ENCODE peak calls at places on chromosome 22, in four cellular contexts. One of them, this sample, is unnamed.

GRCh38 chr22:22216450-22216959 is 28.1 kb upstream of the VPREB1 start:
- DNase-seq in GM12878: no peak
- DNase-seq in HepG2: no peak
- DNase-seq in SK-N-SH: no peak
- DNase-seq in this sample: peak; percentile 49

GRCh38 chr22:22702159-22702873 is 57.9 kb downstream of the GGTLC2 start:
- DNase-seq in SK-N-SH: no peak
- DNase-seq in GM12878: no peak
- DNase-seq in HepG2: no peak
- DNase-seq in this sample: no peak

GRCh38 chr22:23281406-23282088 is 101.2 kb downstream of the BCR start:
- DNase-seq in GM12878: peak; percentile 25
- DNase-seq in SK-N-SH: peak; percentile 93
- DNase-seq in HepG2: peak; percentile 66
- DNase-seq in this sample: peak; percentile 100

GRCh38 chr22:21735198-21736083 is at the start of gene YPEL1:
- DNase-seq in SK-N-SH: peak; percentile 100
- DNase-seq in HepG2: peak; percentile 76
- DNase-seq in GM12878: peak; percentile 45
- DNase-seq in this sample: peak; percentile 100

GRCh38 chr22:38710866-38711265 is 5.1 kb downstream of the GTPBP1 start:
- DNase-seq in SK-N-SH: no peak
- DNase-seq in HepG2: no peak
- DNase-seq in GM12878: no peak
- DNase-seq in this sample: no peak

GRCh38 chr22:34976474-34976873 is 89.5 kb upstream of the ISX start:
- DNase-seq in SK-N-SH: no peak
- DNase-seq in GM12878: no peak
- DNase-seq in HepG2: no peak
- DNase-seq in this sample: peak; percentile 7

GRCh38 chr22:47586038-47586437 is 823.6 kb downstream of the TBC1D22A start:
- DNase-seq in HepG2: no peak
- DNase-seq in GM12878: no peak
- DNase-seq in SK-N-SH: no peak
- DNase-seq in this sample: no peak

GRCh38 chr22:49093192-49093880 is 734.3 kb downstream of the BRD1 start:
- DNase-seq in GM12878: no peak
- DNase-seq in HepG2: no peak
- DNase-seq in SK-N-SH: no peak
- DNase-seq in this sample: no peak

GRCh38 chr22:32870474-32870873 is 69.0 kb downstream of the TIMP3 start:
- DNase-seq in SK-N-SH: no peak
- DNase-seq in HepG2: no peak
- DNase-seq in GM12878: no peak
- DNase-seq in this sample: no peak

GRCh38 chr22:35480627-35481565 is 59.7 kb upstream of the RASD2 start:
- DNase-seq in SK-N-SH: no peak
- DNase-seq in HepG2: no peak
- DNase-seq in GM12878: no peak
- DNase-seq in this sample: no peak

GRCh38 chr22:38398609-38399401 is 56.2 kb downstream of the KCNJ4 start:
- DNase-seq in GM12878: no peak
- DNase-seq in HepG2: peak; percentile 59
- DNase-seq in SK-N-SH: peak; percentile 87
- DNase-seq in this sample: peak; percentile 88

GRCh38 chr22:21697866-21698265 is 32.1 kb downstream of the PPIL2 start:
- DNase-seq in SK-N-SH: no peak
- DNase-seq in GM12878: no peak
- DNase-seq in HepG2: no peak
- DNase-seq in this sample: peak; percentile 51

GRCh38 chr22:39309364-39309861 is 10.0 kb downstream of the RPL3 start:
- DNase-seq in HepG2: no peak
- DNase-seq in SK-N-SH: no peak
- DNase-seq in GM12878: no peak
- DNase-seq in this sample: no peak

GRCh38 chr22:49825436-49825835 is 2.2 kb downstream of the BRD1 start:
- DNase-seq in GM12878: no peak
- DNase-seq in SK-N-SH: no peak
- DNase-seq in HepG2: peak; percentile 34
- DNase-seq in this sample: no peak

GRCh38 chr22:35627267-35628041 is 10.3 kb upstream of the MB start:
- DNase-seq in GM12878: no peak
- DNase-seq in HepG2: peak; percentile 64
- DNase-seq in SK-N-SH: peak; percentile 68
- DNase-seq in this sample: no peak

GRCh38 chr22:45091254-45091854 is 72.4 kb upstream of the NUP50 start:
- DNase-seq in HepG2: no peak
- DNase-seq in GM12878: no peak
- DNase-seq in SK-N-SH: no peak
- DNase-seq in this sample: no peak

GRCh38 chr22:45083659-45084305 is 74.0 kb upstream of the PHF21B start:
- DNase-seq in HepG2: no peak
- DNase-seq in GM12878: no peak
- DNase-seq in SK-N-SH: no peak
- DNase-seq in this sample: no peak

GRCh38 chr22:45084400-45084920 is 74.7 kb upstream of the PHF21B start:
- DNase-seq in GM12878: no peak
- DNase-seq in HepG2: no peak
- DNase-seq in SK-N-SH: no peak
- DNase-seq in this sample: no peak

GRCh38 chr22:45090364-45090960 is 73.3 kb upstream of the NUP50 start:
- DNase-seq in GM12878: no peak
- DNase-seq in HepG2: peak; percentile 26
- DNase-seq in SK-N-SH: no peak
- DNase-seq in this sample: no peak

DNA sequence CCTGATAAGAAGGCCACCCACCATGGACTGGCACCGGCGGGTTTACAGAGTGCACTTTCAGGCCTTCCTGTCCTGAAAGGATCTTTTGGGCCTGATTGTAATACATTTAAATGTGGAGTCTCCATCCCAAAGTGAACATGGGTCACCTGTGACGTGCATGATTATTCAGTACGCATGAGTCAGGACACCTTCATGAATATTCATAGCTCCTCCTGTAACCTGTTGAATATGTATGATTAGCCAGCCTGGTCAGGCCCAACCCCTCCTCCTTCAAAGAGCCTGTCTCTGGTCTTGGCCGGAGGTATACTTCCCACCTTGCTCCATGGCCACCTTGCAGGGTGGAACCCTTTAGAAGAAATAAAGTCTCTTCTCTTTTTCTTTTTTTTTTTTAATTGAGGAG is 75.9 kb upstream of the NUP50 start:
- DNase-seq in GM12878: no peak
- DNase-seq in SK-N-SH: no peak
- DNase-seq in HepG2: no peak
- DNase-seq in this sample: peak; percentile 14
- TF ChIP-seq NFIC in GM12878: no peak
- TF ChIP-seq NFIC in SK-N-SH: no peak
- TF ChIP-seq NFIC in HepG2: no peak
- TF ChIP-seq NFIC in this sample: no peak

DNA sequence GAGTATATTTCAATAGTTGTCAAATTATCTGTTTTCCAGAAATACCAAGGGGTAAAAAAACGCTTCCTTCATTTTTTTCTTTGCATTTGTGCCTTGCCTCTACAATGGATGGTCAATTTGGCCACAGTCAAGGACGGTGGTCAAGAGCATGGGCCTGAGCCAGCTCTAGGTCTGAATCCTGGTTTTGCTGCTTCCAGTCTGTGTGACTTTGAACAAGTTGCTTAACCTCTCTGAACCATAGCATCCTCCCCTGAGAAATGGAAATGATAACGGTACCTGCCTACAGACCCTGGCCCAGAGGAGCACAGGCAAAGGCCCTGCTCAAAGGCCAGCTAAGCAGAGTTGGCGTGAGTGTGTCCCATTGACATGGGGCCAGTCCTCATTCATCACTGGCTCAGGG is 3.1 kb downstream of the PNPLA5 start:
- DNase-seq in GM12878: no peak
- DNase-seq in SK-N-SH: no peak
- DNase-seq in HepG2: no peak
- DNase-seq in this sample: no peak
- TF ChIP-seq NFIC in GM12878: no peak
- TF ChIP-seq NFIC in SK-N-SH: no peak
- TF ChIP-seq NFIC in HepG2: no peak
- TF ChIP-seq NFIC in this sample: no peak

DNA sequence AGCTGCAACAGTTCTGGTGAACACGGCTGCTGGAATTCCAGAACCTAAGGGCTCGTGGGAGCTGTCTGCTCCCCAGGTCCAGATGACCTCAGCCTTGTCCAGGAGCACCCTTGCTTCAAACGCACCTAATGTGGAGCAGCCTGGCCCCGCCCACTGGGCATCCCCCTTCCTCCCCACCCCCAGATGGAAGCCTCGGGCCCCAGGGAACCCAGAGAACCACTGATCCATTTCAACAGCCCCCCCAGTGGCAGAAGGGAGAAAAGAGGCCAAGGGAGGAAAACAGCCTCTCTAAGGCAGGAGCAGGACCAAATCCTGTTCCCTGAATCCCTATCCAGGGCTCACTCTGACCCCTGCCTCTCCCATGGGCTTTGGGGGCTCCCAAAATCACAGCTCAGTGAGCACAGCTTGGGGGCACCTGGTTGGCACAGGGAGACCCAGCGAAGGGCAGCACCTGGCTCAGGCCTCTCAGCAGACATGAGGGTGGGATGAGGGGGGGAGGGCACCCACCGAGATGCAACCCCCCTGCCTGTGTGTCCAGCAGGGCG is 1.2 kb downstream of the CYTH4 start:
- DNase-seq in HepG2: no peak
- DNase-seq in SK-N-SH: peak; percentile 61
- DNase-seq in GM12878: no peak
- DNase-seq in this sample: no peak
- TF ChIP-seq NFIC in HepG2: no peak
- TF ChIP-seq NFIC in SK-N-SH: no peak
- TF ChIP-seq NFIC in GM12878: no peak
- TF ChIP-seq NFIC in this sample: no peak

GRCh38 chr22:29727248-29727551 is 7.4 kb downstream of the CABP7 start:
- DNase-seq in HepG2: peak; percentile 33
- DNase-seq in GM12878: no peak
- DNase-seq in SK-N-SH: peak; percentile 91
- DNase-seq in this sample: peak; percentile 75
- TF ChIP-seq NFIC in HepG2: no peak
- TF ChIP-seq NFIC in GM12878: no peak
- TF ChIP-seq NFIC in SK-N-SH: no peak
- TF ChIP-seq NFIC in this sample: no peak

GRCh38 chr22:19772422-19772672 is 11.8 kb downstream of the TBX1 start:
- DNase-seq in SK-N-SH: no peak
- DNase-seq in HepG2: no peak
- DNase-seq in GM12878: no peak
- DNase-seq in this sample: no peak

GRCh38 chr22:19770349-19771220 is 10.0 kb downstream of the TBX1 start:
- DNase-seq in SK-N-SH: no peak
- DNase-seq in HepG2: no peak
- DNase-seq in GM12878: no peak
- DNase-seq in this sample: no peak

GRCh38 chr22:19774628-19775027 is 14.1 kb downstream of the TBX1 start:
- DNase-seq in GM12878: no peak
- DNase-seq in SK-N-SH: no peak
- DNase-seq in HepG2: no peak
- DNase-seq in this sample: no peak

GRCh38 chr22:19773470-19774040 is 13.0 kb downstream of the TBX1 start:
- DNase-seq in GM12878: no peak
- DNase-seq in HepG2: no peak
- DNase-seq in SK-N-SH: no peak
- DNase-seq in this sample: no peak

DNA sequence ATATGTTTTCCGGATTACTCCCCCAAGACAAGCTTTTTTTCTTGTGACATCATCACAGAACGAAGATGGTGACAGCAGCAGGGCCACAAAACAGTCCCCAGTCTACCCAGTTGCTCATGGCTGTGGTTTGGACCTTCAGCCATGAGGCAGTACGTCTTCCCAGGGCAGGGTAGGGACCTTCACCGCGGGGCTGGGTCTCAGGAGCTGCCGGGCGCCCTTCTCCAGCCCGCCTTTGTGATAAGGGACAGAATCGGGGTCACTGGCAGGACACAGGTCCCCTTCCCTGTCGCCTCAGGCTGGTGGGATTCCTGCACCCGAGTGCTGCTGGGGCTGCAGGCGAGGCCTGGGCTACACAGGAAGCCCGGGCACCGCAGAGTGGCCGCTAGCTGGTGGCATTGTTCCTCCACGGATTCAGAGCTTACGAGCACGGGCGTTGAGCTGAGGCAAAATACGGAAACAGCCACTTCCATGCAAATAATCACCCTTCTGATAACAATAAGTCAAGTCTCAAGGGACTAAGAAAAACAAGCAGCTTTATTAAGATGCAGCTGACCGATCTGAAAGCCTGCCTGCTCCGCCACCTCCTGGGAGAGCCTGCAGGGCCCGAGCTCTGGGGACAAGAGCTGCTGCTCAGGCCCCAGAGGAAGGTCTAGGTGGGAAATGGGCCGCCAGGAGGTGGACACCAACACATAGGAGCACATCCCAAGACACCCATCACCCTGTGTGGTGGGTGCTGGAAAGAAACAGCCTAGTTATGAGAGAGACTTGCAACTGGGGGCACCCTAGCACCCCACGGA is 12.3 kb downstream of the TBX1 start:
- DNase-seq in SK-N-SH: no peak
- DNase-seq in HepG2: no peak
- DNase-seq in GM12878: peak; percentile 61
- DNase-seq in this sample: peak; percentile 65
- TF ChIP-seq NFIC in SK-N-SH: no peak
- TF ChIP-seq NFIC in HepG2: no peak
- TF ChIP-seq NFIC in GM12878: no peak
- TF ChIP-seq NFIC in this sample: no peak

GRCh38 chr22:19806213-19807160 is 45.9 kb downstream of the TBX1 start:
- DNase-seq in GM12878: no peak
- DNase-seq in HepG2: no peak
- DNase-seq in SK-N-SH: peak; percentile 30
- DNase-seq in this sample: peak; percentile 91

GRCh38 chr22:19807161-19807913 is 46.8 kb downstream of the TBX1 start:
- DNase-seq in GM12878: no peak
- DNase-seq in HepG2: no peak
- DNase-seq in SK-N-SH: peak; percentile 30
- DNase-seq in this sample: no peak

GRCh38 chr22:19807914-19808872 is 46.5 kb downstream of the GNB1L start:
- DNase-seq in GM12878: no peak
- DNase-seq in HepG2: no peak
- DNase-seq in SK-N-SH: no peak
- DNase-seq in this sample: no peak

GRCh38 chr22:19803736-19804267 is 43.2 kb downstream of the TBX1 start:
- DNase-seq in GM12878: no peak
- DNase-seq in SK-N-SH: peak; percentile 20
- DNase-seq in HepG2: no peak
- DNase-seq in this sample: no peak

GRCh38 chr22:19805821-19806212 is 45.2 kb downstream of the TBX1 start:
- DNase-seq in GM12878: no peak
- DNase-seq in SK-N-SH: peak; percentile 21
- DNase-seq in HepG2: no peak
- DNase-seq in this sample: no peak
- TF ChIP-seq NFIC in GM12878: no peak
- TF ChIP-seq NFIC in SK-N-SH: no peak
- TF ChIP-seq NFIC in HepG2: no peak
- TF ChIP-seq NFIC in this sample: no peak